ENCODE peak calls at places on chromosomes 7 and 10, in six cellular contexts. One of them, this sample, is unnamed.

GRCh38 chr10:13528875-13529713 is at the start of gene BEND7:
- DNase-seq in WTC11: peak; percentile 32
- DNase-seq in endothelial cell of umbilical vein: peak; percentile 24
- DNase-seq in left ventricle myocardium inferior: peak; percentile 53
- DNase-seq in astrocyte: peak; percentile 6
- DNase-seq in progenitor cell of endocrine pancreas: peak; percentile 45
- DNase-seq in this sample: peak; percentile 47

GRCh38 chr10:73762915-73763314 is 18.7 kb downstream of the SEC24C start:
- DNase-seq in WTC11: no peak
- DNase-seq in endothelial cell of umbilical vein: no peak
- DNase-seq in left ventricle myocardium inferior: no peak
- DNase-seq in astrocyte: peak; percentile 33
- DNase-seq in progenitor cell of endocrine pancreas: no peak
- DNase-seq in this sample: no peak

GRCh38 chr7:2956526-2957368 is 86.9 kb downstream of the CARD11 start:
- DNase-seq in WTC11: peak; percentile 5
- DNase-seq in endothelial cell of umbilical vein: peak; percentile 46
- DNase-seq in left ventricle myocardium inferior: no peak
- DNase-seq in astrocyte: peak; percentile 58
- DNase-seq in progenitor cell of endocrine pancreas: no peak
- DNase-seq in this sample: peak; percentile 43

GRCh38 chr10:99450624-99451498 is 20.4 kb upstream of the GOT1 start:
- DNase-seq in WTC11: no peak
- DNase-seq in endothelial cell of umbilical vein: no peak
- DNase-seq in left ventricle myocardium inferior: no peak
- DNase-seq in astrocyte: no peak
- DNase-seq in progenitor cell of endocrine pancreas: no peak
- DNase-seq in this sample: no peak

GRCh38 chr10:103605359-103606156 is 112.1 kb downstream of the NEURL1 start:
- DNase-seq in WTC11: peak; percentile 77
- DNase-seq in endothelial cell of umbilical vein: peak; percentile 28
- DNase-seq in left ventricle myocardium inferior: no peak
- DNase-seq in astrocyte: peak; percentile 15
- DNase-seq in progenitor cell of endocrine pancreas: no peak
- DNase-seq in this sample: no peak

GRCh38 chr7:107742678-107743566 is 1.0 kb upstream of the CBLL1 start:
- DNase-seq in WTC11: peak; percentile 77
- DNase-seq in endothelial cell of umbilical vein: no peak
- DNase-seq in left ventricle myocardium inferior: peak; percentile 58
- DNase-seq in astrocyte: no peak
- DNase-seq in progenitor cell of endocrine pancreas: peak; percentile 41
- DNase-seq in this sample: peak; percentile 87

GRCh38 chr7:128135275-128136214 is 104.3 kb upstream of the LRRC4 start:
- DNase-seq in WTC11: peak; percentile 55
- DNase-seq in endothelial cell of umbilical vein: peak; percentile 64
- DNase-seq in left ventricle myocardium inferior: peak; percentile 39
- DNase-seq in astrocyte: peak; percentile 30
- DNase-seq in progenitor cell of endocrine pancreas: peak; percentile 62
- DNase-seq in this sample: peak; percentile 95

GRCh38 chr10:119270893-119271361 is 63.6 kb downstream of the GRK5 start:
- DNase-seq in WTC11: no peak
- DNase-seq in endothelial cell of umbilical vein: no peak
- DNase-seq in left ventricle myocardium inferior: peak; percentile 87
- DNase-seq in astrocyte: peak; percentile 27
- DNase-seq in progenitor cell of endocrine pancreas: no peak
- DNase-seq in this sample: peak; percentile 91

GRCh38 chr7:68963547-68963946 is 634.7 kb upstream of the AUTS2 start:
- DNase-seq in WTC11: no peak
- DNase-seq in endothelial cell of umbilical vein: no peak
- DNase-seq in left ventricle myocardium inferior: no peak
- DNase-seq in astrocyte: peak; percentile 98
- DNase-seq in progenitor cell of endocrine pancreas: no peak
- DNase-seq in this sample: no peak

GRCh38 chr10:18501198-18501597 is 150.2 kb downstream of the NSUN6 start:
- DNase-seq in WTC11: no peak
- DNase-seq in endothelial cell of umbilical vein: no peak
- DNase-seq in left ventricle myocardium inferior: no peak
- DNase-seq in astrocyte: peak; percentile 46
- DNase-seq in progenitor cell of endocrine pancreas: no peak
- DNase-seq in this sample: no peak

GRCh38 chr10:28381903-28382347 is 79.1 kb upstream of the MPP7 start:
- DNase-seq in WTC11: peak; percentile 88
- DNase-seq in endothelial cell of umbilical vein: peak; percentile 83
- DNase-seq in left ventricle myocardium inferior: peak; percentile 61
- DNase-seq in astrocyte: peak; percentile 81
- DNase-seq in progenitor cell of endocrine pancreas: peak; percentile 76
- DNase-seq in this sample: no peak

GRCh38 chr10:49539320-49539885 is 482 bp upstream of the ERCC6 start:
- DNase-seq in WTC11: peak; percentile 15
- DNase-seq in endothelial cell of umbilical vein: peak; percentile 85
- DNase-seq in left ventricle myocardium inferior: peak; percentile 25
- DNase-seq in astrocyte: peak; percentile 41
- DNase-seq in progenitor cell of endocrine pancreas: no peak
- DNase-seq in this sample: peak; percentile 85

GRCh38 chr7:5396542-5396941 is 27.1 kb downstream of the TNRC18 start:
- DNase-seq in WTC11: no peak
- DNase-seq in endothelial cell of umbilical vein: no peak
- DNase-seq in left ventricle myocardium inferior: no peak
- DNase-seq in astrocyte: no peak
- DNase-seq in progenitor cell of endocrine pancreas: no peak
- DNase-seq in this sample: no peak

GRCh38 chr7:132041108-132041507 is 484.7 kb upstream of the PODXL start:
- DNase-seq in WTC11: no peak
- DNase-seq in endothelial cell of umbilical vein: no peak
- DNase-seq in left ventricle myocardium inferior: no peak
- DNase-seq in astrocyte: no peak
- DNase-seq in progenitor cell of endocrine pancreas: no peak
- DNase-seq in this sample: no peak

GRCh38 chr10:86346169-86346793 is 20.3 kb downstream of the GRID1 start:
- DNase-seq in WTC11: no peak
- DNase-seq in endothelial cell of umbilical vein: no peak
- DNase-seq in left ventricle myocardium inferior: no peak
- DNase-seq in astrocyte: no peak
- DNase-seq in progenitor cell of endocrine pancreas: no peak
- DNase-seq in this sample: no peak

GRCh38 chr7:22758576-22758975 is 31.6 kb downstream of the IL6 start:
- DNase-seq in WTC11: no peak
- DNase-seq in endothelial cell of umbilical vein: no peak
- DNase-seq in left ventricle myocardium inferior: no peak
- DNase-seq in astrocyte: no peak
- DNase-seq in progenitor cell of endocrine pancreas: no peak
- DNase-seq in this sample: no peak

GRCh38 chr7:132773527-132773956 is 197.3 kb upstream of the PLXNA4 start:
- DNase-seq in WTC11: no peak
- DNase-seq in endothelial cell of umbilical vein: no peak
- DNase-seq in left ventricle myocardium inferior: no peak
- DNase-seq in astrocyte: peak; percentile 36
- DNase-seq in progenitor cell of endocrine pancreas: no peak
- DNase-seq in this sample: no peak

GRCh38 chr7:123608991-123609882 is 7.6 kb downstream of the ASB15 start:
- DNase-seq in WTC11: no peak
- DNase-seq in endothelial cell of umbilical vein: no peak
- DNase-seq in left ventricle myocardium inferior: no peak
- DNase-seq in astrocyte: no peak
- DNase-seq in progenitor cell of endocrine pancreas: no peak
- DNase-seq in this sample: no peak

GRCh38 chr7:20330797-20331230 is at the start of gene ITGB8:
- DNase-seq in WTC11: peak; percentile 60
- DNase-seq in endothelial cell of umbilical vein: peak; percentile 61
- DNase-seq in left ventricle myocardium inferior: peak; percentile 31
- DNase-seq in astrocyte: peak; percentile 51
- DNase-seq in progenitor cell of endocrine pancreas: peak; percentile 67
- DNase-seq in this sample: peak; percentile 36

GRCh38 chr7:8221603-8222002 is 40.4 kb downstream of the ICA1 start:
- DNase-seq in WTC11: no peak
- DNase-seq in endothelial cell of umbilical vein: no peak
- DNase-seq in left ventricle myocardium inferior: no peak
- DNase-seq in astrocyte: no peak
- DNase-seq in progenitor cell of endocrine pancreas: no peak
- DNase-seq in this sample: no peak

GRCh38 chr7:83652481-83652880 is 3.5 kb upstream of the SEMA3E start:
- DNase-seq in WTC11: no peak
- DNase-seq in endothelial cell of umbilical vein: no peak
- DNase-seq in left ventricle myocardium inferior: no peak
- DNase-seq in astrocyte: no peak
- DNase-seq in progenitor cell of endocrine pancreas: no peak
- DNase-seq in this sample: no peak

GRCh38 chr7:151086802-151087246 is 549 bp downstream of the AGAP3 start:
- DNase-seq in WTC11: peak; percentile 50
- DNase-seq in endothelial cell of umbilical vein: no peak
- DNase-seq in left ventricle myocardium inferior: no peak
- DNase-seq in astrocyte: no peak
- DNase-seq in progenitor cell of endocrine pancreas: no peak
- DNase-seq in this sample: no peak

GRCh38 chr7:151088019-151088855 is 2.0 kb downstream of the AGAP3 start:
- DNase-seq in WTC11: no peak
- DNase-seq in endothelial cell of umbilical vein: peak; percentile 39
- DNase-seq in left ventricle myocardium inferior: no peak
- DNase-seq in astrocyte: no peak
- DNase-seq in progenitor cell of endocrine pancreas: no peak
- DNase-seq in this sample: peak; percentile 54

GRCh38 chr7:151088856-151089699 is 2.8 kb downstream of the AGAP3 start:
- DNase-seq in WTC11: peak; percentile 37
- DNase-seq in endothelial cell of umbilical vein: peak; percentile 95
- DNase-seq in left ventricle myocardium inferior: peak; percentile 69
- DNase-seq in astrocyte: peak; percentile 52
- DNase-seq in progenitor cell of endocrine pancreas: no peak
- DNase-seq in this sample: peak; percentile 87

GRCh38 chr7:151085691-151086620 is at the start of gene AGAP3:
- DNase-seq in WTC11: peak; percentile 83
- DNase-seq in endothelial cell of umbilical vein: peak; percentile 80
- DNase-seq in left ventricle myocardium inferior: peak; percentile 92
- DNase-seq in astrocyte: peak; percentile 75
- DNase-seq in progenitor cell of endocrine pancreas: peak; percentile 69
- DNase-seq in this sample: peak; percentile 94

GRCh38 chr7:151087247-151088018 is 1.2 kb downstream of the AGAP3 start:
- DNase-seq in WTC11: no peak
- DNase-seq in endothelial cell of umbilical vein: peak; percentile 44
- DNase-seq in left ventricle myocardium inferior: peak; percentile 72
- DNase-seq in astrocyte: peak; percentile 34
- DNase-seq in progenitor cell of endocrine pancreas: no peak
- DNase-seq in this sample: peak; percentile 94
- TF ChIP-seq CTCF in WTC11: no peak
- TF ChIP-seq CTCF in endothelial cell of umbilical vein: peak; percentile 33
- TF ChIP-seq CTCF in left ventricle myocardium inferior: peak; percentile 58
- TF ChIP-seq CTCF in astrocyte: no peak
- TF ChIP-seq CTCF in progenitor cell of endocrine pancreas: peak; percentile 42
- TF ChIP-seq CTCF in this sample: peak; percentile 38

GRCh38 chr10:106267591-106267990 is 896.9 kb downstream of the SORCS1 start:
- DNase-seq in WTC11: no peak
- DNase-seq in endothelial cell of umbilical vein: no peak
- DNase-seq in left ventricle myocardium inferior: no peak
- DNase-seq in astrocyte: no peak
- DNase-seq in progenitor cell of endocrine pancreas: no peak
- DNase-seq in this sample: peak; percentile 58
- TF ChIP-seq CTCF in WTC11: no peak
- TF ChIP-seq CTCF in endothelial cell of umbilical vein: no peak
- TF ChIP-seq CTCF in left ventricle myocardium inferior: no peak
- TF ChIP-seq CTCF in astrocyte: no peak
- TF ChIP-seq CTCF in progenitor cell of endocrine pancreas: no peak
- TF ChIP-seq CTCF in this sample: no peak

GRCh38 chr7:111159426-111159825 is 68.5 kb downstream of the LRRN3 start:
- DNase-seq in WTC11: no peak
- DNase-seq in endothelial cell of umbilical vein: no peak
- DNase-seq in left ventricle myocardium inferior: no peak
- DNase-seq in astrocyte: peak; percentile 57
- DNase-seq in progenitor cell of endocrine pancreas: no peak
- DNase-seq in this sample: no peak
- TF ChIP-seq CTCF in WTC11: no peak
- TF ChIP-seq CTCF in endothelial cell of umbilical vein: no peak
- TF ChIP-seq CTCF in left ventricle myocardium inferior: no peak
- TF ChIP-seq CTCF in astrocyte: no peak
- TF ChIP-seq CTCF in progenitor cell of endocrine pancreas: no peak
- TF ChIP-seq CTCF in this sample: no peak

GRCh38 chr7:12493407-12493806 is 77.1 kb upstream of the SCIN start:
- DNase-seq in WTC11: no peak
- DNase-seq in endothelial cell of umbilical vein: no peak
- DNase-seq in left ventricle myocardium inferior: no peak
- DNase-seq in astrocyte: peak; percentile 57
- DNase-seq in progenitor cell of endocrine pancreas: no peak
- DNase-seq in this sample: no peak

GRCh38 chr7:12490941-12491340 is 79.6 kb upstream of the SCIN start:
- DNase-seq in WTC11: no peak
- DNase-seq in endothelial cell of umbilical vein: no peak
- DNase-seq in left ventricle myocardium inferior: no peak
- DNase-seq in astrocyte: no peak
- DNase-seq in progenitor cell of endocrine pancreas: no peak
- DNase-seq in this sample: no peak

GRCh38 chr7:12493866-12494265 is 76.7 kb upstream of the SCIN start:
- DNase-seq in WTC11: no peak
- DNase-seq in endothelial cell of umbilical vein: no peak
- DNase-seq in left ventricle myocardium inferior: no peak
- DNase-seq in astrocyte: peak; percentile 15
- DNase-seq in progenitor cell of endocrine pancreas: no peak
- DNase-seq in this sample: no peak

GRCh38 chr7:12491526-12491925 is 79.0 kb upstream of the SCIN start:
- DNase-seq in WTC11: no peak
- DNase-seq in endothelial cell of umbilical vein: no peak
- DNase-seq in left ventricle myocardium inferior: no peak
- DNase-seq in astrocyte: no peak
- DNase-seq in progenitor cell of endocrine pancreas: no peak
- DNase-seq in this sample: no peak

DNA sequence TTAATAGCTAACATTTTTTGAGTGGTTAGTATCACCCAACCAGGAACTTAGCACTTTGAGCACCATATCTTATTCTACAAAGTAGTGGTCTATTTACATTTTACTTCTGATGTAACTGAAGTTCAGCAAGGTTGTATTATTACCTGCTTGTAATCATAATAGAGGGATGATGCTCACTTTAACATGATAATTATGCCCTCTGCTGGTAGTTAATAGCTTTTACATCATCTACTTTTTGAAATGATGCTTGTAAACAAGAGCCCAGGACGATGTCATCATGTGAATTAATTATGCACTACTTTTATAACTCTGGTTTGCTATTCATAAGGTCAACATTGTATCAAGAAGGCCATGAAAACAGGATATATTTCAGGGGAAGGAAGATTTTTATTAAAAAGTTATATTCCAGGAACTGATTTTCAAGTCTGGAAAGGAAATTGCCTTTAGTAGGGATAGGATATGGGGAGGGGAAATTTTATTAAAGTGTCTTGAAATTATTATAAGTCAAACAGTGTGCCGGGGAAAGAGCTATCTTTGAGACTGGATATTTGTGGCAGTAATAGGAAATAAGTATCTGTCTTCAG is 80.3 kb upstream of the SCIN start:
- DNase-seq in WTC11: no peak
- DNase-seq in endothelial cell of umbilical vein: peak; percentile 48
- DNase-seq in left ventricle myocardium inferior: no peak
- DNase-seq in astrocyte: peak; percentile 23
- DNase-seq in progenitor cell of endocrine pancreas: no peak
- DNase-seq in this sample: no peak
- TF ChIP-seq CTCF in WTC11: peak; percentile 43
- TF ChIP-seq CTCF in endothelial cell of umbilical vein: peak; percentile 28
- TF ChIP-seq CTCF in left ventricle myocardium inferior: peak; percentile 61
- TF ChIP-seq CTCF in astrocyte: peak; percentile 50
- TF ChIP-seq CTCF in progenitor cell of endocrine pancreas: peak; percentile 64
- TF ChIP-seq CTCF in this sample: no peak

GRCh38 chr10:44990302-44990655 is 10.4 kb upstream of the ZNF22 start:
- DNase-seq in WTC11: peak; percentile 62
- DNase-seq in endothelial cell of umbilical vein: no peak
- DNase-seq in left ventricle myocardium inferior: no peak
- DNase-seq in astrocyte: no peak
- DNase-seq in progenitor cell of endocrine pancreas: peak; percentile 15
- DNase-seq in this sample: no peak
- TF ChIP-seq CTCF in WTC11: no peak
- TF ChIP-seq CTCF in endothelial cell of umbilical vein: peak; percentile 38
- TF ChIP-seq CTCF in left ventricle myocardium inferior: peak; percentile 62
- TF ChIP-seq CTCF in astrocyte: peak; percentile 4
- TF ChIP-seq CTCF in progenitor cell of endocrine pancreas: peak; percentile 54
- TF ChIP-seq CTCF in this sample: peak; percentile 31

GRCh38 chr10:105691811-105692210 is 1050.7 kb downstream of the SORCS3 start:
- DNase-seq in WTC11: peak; percentile 11
- DNase-seq in endothelial cell of umbilical vein: no peak
- DNase-seq in left ventricle myocardium inferior: no peak
- DNase-seq in astrocyte: peak; percentile 1
- DNase-seq in progenitor cell of endocrine pancreas: no peak
- DNase-seq in this sample: no peak
- TF ChIP-seq CTCF in WTC11: peak; percentile 64
- TF ChIP-seq CTCF in endothelial cell of umbilical vein: no peak
- TF ChIP-seq CTCF in left ventricle myocardium inferior: peak; percentile 49
- TF ChIP-seq CTCF in astrocyte: peak; percentile 10
- TF ChIP-seq CTCF in progenitor cell of endocrine pancreas: peak; percentile 59
- TF ChIP-seq CTCF in this sample: no peak